ENCODE peak calls at places on chromosomes 6 and 20, in four cellular contexts. N is stimulated activated CD8-positive, alpha-beta memory T cell treated with anti-CD3 and anti-CD28 coated beads, Interleukin-7, amount 100 ng/mL, for 1 hour; Z is ACHN; T is HS-5. Q is an unnamed sample.

GRCh38 chr6:39189915-39190544 is 39.2 kb downstream of the KCNK5 start:
- DNase-seq in N (no peak), Z (peak), T (no peak), Q (peak)

GRCh38 chr6:45445749-45446454 is 68.2 kb upstream of the SUPT3H start:
- DNase-seq in N (no peak), Z (peak), T (peak), Q (peak)

GRCh38 chr6:157238346-157238745 is 85.0 kb downstream of the TMEM242 start:
- DNase-seq in N (no peak), Z (no peak), T (no peak), Q (no peak)

GRCh38 chr6:31042801-31043200 is 32.5 kb downstream of the MUC22 start:
- DNase-seq in N (no peak), Z (peak), T (no peak), Q (peak)

GRCh38 chr6:93567164-93567563 is 147.8 kb upstream of the EPHA7 start:
- DNase-seq in N (no peak), Z (no peak), T (no peak), Q (no peak)

GRCh38 chr20:61954276-61955021 is 111.2 kb downstream of the TAF4 start:
- DNase-seq in N (no peak), Z (no peak), T (no peak), Q (no peak)

GRCh38 chr6:47665112-47665511 is 33.3 kb upstream of the ADGRF4 start:
- DNase-seq in N (no peak), Z (no peak), T (no peak), Q (no peak)

GRCh38 chr20:56348306-56348695 is 10.5 kb upstream of the FAM210B start:
- DNase-seq in N (no peak), Z (no peak), T (no peak), Q (no peak)

GRCh38 chr6:111861321-111861938 is 11.8 kb downstream of the FYN start:
- DNase-seq in N (no peak), Z (no peak), T (no peak), Q (no peak)

GRCh38 chr6:75101896-75102680 is 103.8 kb downstream of the COL12A1 start:
- DNase-seq in N (no peak), Z (no peak), T (peak), Q (no peak)

Q was measured in Caki2.